ENCODE peak calls at places on chromosomes 12 and 14, in four cellular contexts. One of them, this sample, is unnamed.

GRCh38 chr14:89428556-89429196 is 11.6 kb upstream of the FOXN3 start:
- DNase-seq in hypothalamus: peak; percentile 20
- DNase-seq in activated CD8-positive, alpha-beta memory T cell treated with anti-CD3 and anti-CD28 coated beads, Interleukin-2, amount 50 U/mL, for 4 hours: no peak
- DNase-seq in NCI-H446: peak; percentile 97
- DNase-seq in this sample: no peak

GRCh38 chr12:57765698-57766463 is 997 bp downstream of the CYP27B1 start:
- DNase-seq in hypothalamus: no peak
- DNase-seq in activated CD8-positive, alpha-beta memory T cell treated with anti-CD3 and anti-CD28 coated beads, Interleukin-2, amount 50 U/mL, for 4 hours: no peak
- DNase-seq in NCI-H446: no peak
- DNase-seq in this sample: no peak

GRCh38 chr12:77064891-77065360 is 443 bp downstream of the E2F7 start:
- DNase-seq in hypothalamus: no peak
- DNase-seq in activated CD8-positive, alpha-beta memory T cell treated with anti-CD3 and anti-CD28 coated beads, Interleukin-2, amount 50 U/mL, for 4 hours: no peak
- DNase-seq in NCI-H446: no peak
- DNase-seq in this sample: peak; percentile 33

GRCh38 chr12:113432976-113433375 is 10.8 kb downstream of the SDSL start:
- DNase-seq in hypothalamus: no peak
- DNase-seq in activated CD8-positive, alpha-beta memory T cell treated with anti-CD3 and anti-CD28 coated beads, Interleukin-2, amount 50 U/mL, for 4 hours: no peak
- DNase-seq in NCI-H446: no peak
- DNase-seq in this sample: no peak

GRCh38 chr14:22282429-22282828 is 306.6 kb downstream of the DAD1 start:
- DNase-seq in hypothalamus: no peak
- DNase-seq in activated CD8-positive, alpha-beta memory T cell treated with anti-CD3 and anti-CD28 coated beads, Interleukin-2, amount 50 U/mL, for 4 hours: no peak
- DNase-seq in NCI-H446: no peak
- DNase-seq in this sample: no peak

GRCh38 chr14:53525608-53526007 is 372.5 kb upstream of the DDHD1 start:
- DNase-seq in hypothalamus: no peak
- DNase-seq in activated CD8-positive, alpha-beta memory T cell treated with anti-CD3 and anti-CD28 coated beads, Interleukin-2, amount 50 U/mL, for 4 hours: no peak
- DNase-seq in NCI-H446: no peak
- DNase-seq in this sample: no peak

GRCh38 chr12:85835810-85836715 is at the start of gene RASSF9:
- DNase-seq in hypothalamus: no peak
- DNase-seq in activated CD8-positive, alpha-beta memory T cell treated with anti-CD3 and anti-CD28 coated beads, Interleukin-2, amount 50 U/mL, for 4 hours: no peak
- DNase-seq in NCI-H446: peak; percentile 51
- DNase-seq in this sample: peak; percentile 34

GRCh38 chr12:45938566-45938965 is 51.8 kb downstream of the SCAF11 start:
- DNase-seq in hypothalamus: no peak
- DNase-seq in activated CD8-positive, alpha-beta memory T cell treated with anti-CD3 and anti-CD28 coated beads, Interleukin-2, amount 50 U/mL, for 4 hours: no peak
- DNase-seq in NCI-H446: no peak
- DNase-seq in this sample: no peak

GRCh38 chr14:83992857-83993256 is 1537.1 kb upstream of the FLRT2 start:
- DNase-seq in hypothalamus: no peak
- DNase-seq in activated CD8-positive, alpha-beta memory T cell treated with anti-CD3 and anti-CD28 coated beads, Interleukin-2, amount 50 U/mL, for 4 hours: no peak
- DNase-seq in NCI-H446: no peak
- DNase-seq in this sample: no peak

GRCh38 chr14:91867316-91867988 is at the start of gene TC2N:
- DNase-seq in hypothalamus: no peak
- DNase-seq in activated CD8-positive, alpha-beta memory T cell treated with anti-CD3 and anti-CD28 coated beads, Interleukin-2, amount 50 U/mL, for 4 hours: peak; percentile 40
- DNase-seq in NCI-H446: no peak
- DNase-seq in this sample: no peak

GRCh38 chr12:3959799-3960560 is 86.8 kb upstream of the PARP11 start:
- DNase-seq in hypothalamus: no peak
- DNase-seq in activated CD8-positive, alpha-beta memory T cell treated with anti-CD3 and anti-CD28 coated beads, Interleukin-2, amount 50 U/mL, for 4 hours: no peak
- DNase-seq in NCI-H446: no peak
- DNase-seq in this sample: no peak

GRCh38 chr14:34872822-34873590 is 2.2 kb downstream of the BAZ1A start:
- DNase-seq in hypothalamus: no peak
- DNase-seq in activated CD8-positive, alpha-beta memory T cell treated with anti-CD3 and anti-CD28 coated beads, Interleukin-2, amount 50 U/mL, for 4 hours: no peak
- DNase-seq in NCI-H446: peak; percentile 12
- DNase-seq in this sample: no peak